ENCODE peak calls at places on chromosomes 5 and 9, in eight cellular contexts. One of them, this sample, is unnamed.

GRCh38 chr5:59209758-59210359 is 627.0 kb downstream of the RAB3C start:
- DNase-seq in myocyte: no peak
- DNase-seq in H54: no peak
- DNase-seq in activated CD8-positive, alpha-beta memory T cell treated with anti-CD3 and anti-CD28 coated beads, Interleukin-2, amount 50 U/mL, for 48 hours: no peak
- DNase-seq in EH: peak; percentile 67
- DNase-seq in HEK293T: no peak
- DNase-seq in T-helper 1 cell: no peak
- DNase-seq in iris pigment epithelial cell: peak; percentile 56
- DNase-seq in this sample: no peak

GRCh38 chr5:86909461-86909881 is 291.7 kb downstream of the COX7C start:
- DNase-seq in activated CD8-positive, alpha-beta memory T cell treated with anti-CD3 and anti-CD28 coated beads, Interleukin-2, amount 50 U/mL, for 48 hours: no peak
- DNase-seq in HEK293T: no peak
- DNase-seq in myocyte: no peak
- DNase-seq in T-helper 1 cell: no peak
- DNase-seq in H54: no peak
- DNase-seq in iris pigment epithelial cell: peak; percentile 3
- DNase-seq in EH: peak; percentile 95
- DNase-seq in this sample: no peak

GRCh38 chr9:98532147-98532546 is 176.6 kb downstream of the GABBR2 start:
- DNase-seq in activated CD8-positive, alpha-beta memory T cell treated with anti-CD3 and anti-CD28 coated beads, Interleukin-2, amount 50 U/mL, for 48 hours: no peak
- DNase-seq in iris pigment epithelial cell: no peak
- DNase-seq in T-helper 1 cell: no peak
- DNase-seq in HEK293T: no peak
- DNase-seq in myocyte: no peak
- DNase-seq in H54: no peak
- DNase-seq in EH: no peak
- DNase-seq in this sample: no peak

GRCh38 chr5:38757451-38758245 is 88.2 kb upstream of the OSMR start:
- DNase-seq in EH: no peak
- DNase-seq in T-helper 1 cell: no peak
- DNase-seq in activated CD8-positive, alpha-beta memory T cell treated with anti-CD3 and anti-CD28 coated beads, Interleukin-2, amount 50 U/mL, for 48 hours: no peak
- DNase-seq in myocyte: no peak
- DNase-seq in HEK293T: no peak
- DNase-seq in iris pigment epithelial cell: peak; percentile 61
- DNase-seq in H54: no peak
- DNase-seq in this sample: no peak

GRCh38 chr5:9930156-9930555 is 300.0 kb upstream of the TAS2R1 start:
- DNase-seq in activated CD8-positive, alpha-beta memory T cell treated with anti-CD3 and anti-CD28 coated beads, Interleukin-2, amount 50 U/mL, for 48 hours: no peak
- DNase-seq in T-helper 1 cell: no peak
- DNase-seq in iris pigment epithelial cell: no peak
- DNase-seq in HEK293T: no peak
- DNase-seq in myocyte: no peak
- DNase-seq in H54: no peak
- DNase-seq in EH: peak; percentile 64
- DNase-seq in this sample: no peak

GRCh38 chr9:106393226-106393625 is 469.7 kb upstream of the ZNF462 start:
- DNase-seq in HEK293T: no peak
- DNase-seq in iris pigment epithelial cell: no peak
- DNase-seq in activated CD8-positive, alpha-beta memory T cell treated with anti-CD3 and anti-CD28 coated beads, Interleukin-2, amount 50 U/mL, for 48 hours: no peak
- DNase-seq in T-helper 1 cell: no peak
- DNase-seq in EH: no peak
- DNase-seq in H54: no peak
- DNase-seq in myocyte: no peak
- DNase-seq in this sample: no peak

GRCh38 chr5:10836991-10837390 is 76.0 kb upstream of the DAP start:
- DNase-seq in iris pigment epithelial cell: peak; percentile 84
- DNase-seq in myocyte: no peak
- DNase-seq in EH: peak; percentile 82
- DNase-seq in H54: no peak
- DNase-seq in HEK293T: no peak
- DNase-seq in T-helper 1 cell: no peak
- DNase-seq in activated CD8-positive, alpha-beta memory T cell treated with anti-CD3 and anti-CD28 coated beads, Interleukin-2, amount 50 U/mL, for 48 hours: no peak
- DNase-seq in this sample: no peak

GRCh38 chr9:20646656-20647055 is 24.4 kb upstream of the MLLT3 start:
- DNase-seq in iris pigment epithelial cell: no peak
- DNase-seq in H54: no peak
- DNase-seq in T-helper 1 cell: no peak
- DNase-seq in myocyte: peak; percentile 14
- DNase-seq in HEK293T: no peak
- DNase-seq in EH: no peak
- DNase-seq in activated CD8-positive, alpha-beta memory T cell treated with anti-CD3 and anti-CD28 coated beads, Interleukin-2, amount 50 U/mL, for 48 hours: no peak
- DNase-seq in this sample: no peak

GRCh38 chr9:100033877-100034551 is 64.8 kb downstream of the ERP44 start:
- DNase-seq in activated CD8-positive, alpha-beta memory T cell treated with anti-CD3 and anti-CD28 coated beads, Interleukin-2, amount 50 U/mL, for 48 hours: no peak
- DNase-seq in EH: no peak
- DNase-seq in iris pigment epithelial cell: no peak
- DNase-seq in HEK293T: no peak
- DNase-seq in myocyte: no peak
- DNase-seq in T-helper 1 cell: peak; percentile 57
- DNase-seq in H54: no peak
- DNase-seq in this sample: no peak

GRCh38 chr9:107249665-107250285 is 33.3 kb upstream of the RAD23B start:
- DNase-seq in myocyte: no peak
- DNase-seq in activated CD8-positive, alpha-beta memory T cell treated with anti-CD3 and anti-CD28 coated beads, Interleukin-2, amount 50 U/mL, for 48 hours: no peak
- DNase-seq in EH: no peak
- DNase-seq in HEK293T: no peak
- DNase-seq in H54: no peak
- DNase-seq in T-helper 1 cell: no peak
- DNase-seq in iris pigment epithelial cell: peak; percentile 31
- DNase-seq in this sample: no peak

GRCh38 chr5:131224387-131225191 is 39.3 kb upstream of the CDC42SE2 start:
- DNase-seq in H54: no peak
- DNase-seq in T-helper 1 cell: peak; percentile 38
- DNase-seq in iris pigment epithelial cell: peak; percentile 14
- DNase-seq in activated CD8-positive, alpha-beta memory T cell treated with anti-CD3 and anti-CD28 coated beads, Interleukin-2, amount 50 U/mL, for 48 hours: no peak
- DNase-seq in myocyte: no peak
- DNase-seq in HEK293T: no peak
- DNase-seq in EH: no peak
- DNase-seq in this sample: no peak

GRCh38 chr5:73363911-73364730 is 84.5 kb downstream of the FOXD1 start:
- DNase-seq in myocyte: no peak
- DNase-seq in EH: peak; percentile 79
- DNase-seq in H54: no peak
- DNase-seq in T-helper 1 cell: no peak
- DNase-seq in iris pigment epithelial cell: peak; percentile 81
- DNase-seq in activated CD8-positive, alpha-beta memory T cell treated with anti-CD3 and anti-CD28 coated beads, Interleukin-2, amount 50 U/mL, for 48 hours: no peak
- DNase-seq in HEK293T: no peak
- DNase-seq in this sample: no peak

GRCh38 chr5:179801304-179802206 is 5.1 kb downstream of the MGAT4B start:
- DNase-seq in H54: no peak
- DNase-seq in EH: peak; percentile 55
- DNase-seq in T-helper 1 cell: peak; percentile 77
- DNase-seq in myocyte: no peak
- DNase-seq in iris pigment epithelial cell: no peak
- DNase-seq in activated CD8-positive, alpha-beta memory T cell treated with anti-CD3 and anti-CD28 coated beads, Interleukin-2, amount 50 U/mL, for 48 hours: peak; percentile 92
- DNase-seq in HEK293T: peak; percentile 81
- DNase-seq in this sample: peak; percentile 68

GRCh38 chr5:61881821-61882220 is 424.2 kb upstream of the KIF2A start:
- DNase-seq in myocyte: peak; percentile 43
- DNase-seq in EH: peak; percentile 43
- DNase-seq in iris pigment epithelial cell: peak; percentile 50
- DNase-seq in HEK293T: no peak
- DNase-seq in activated CD8-positive, alpha-beta memory T cell treated with anti-CD3 and anti-CD28 coated beads, Interleukin-2, amount 50 U/mL, for 48 hours: no peak
- DNase-seq in T-helper 1 cell: no peak
- DNase-seq in H54: no peak
- DNase-seq in this sample: no peak